ENCODE peak calls at places on chromosome 22, in ten cellular contexts. One of them, this sample, is unnamed. For H3K4me1, the result is how much of the 10 kb centered on the place peaks cover.

GRCh38 chr22:42132457-42132856 is 1.8 kb upstream of the CYP2D6 start:
- DNase-seq in H1: no peak
- DNase-seq in mammary epithelial cell: no peak
- DNase-seq in PC-3: no peak
- DNase-seq in naive thymus-derived CD4-positive, alpha-beta T cell: no peak
- DNase-seq in upper lobe of right lung: no peak
- DNase-seq in lung: no peak
- DNase-seq in CD4-positive, CD25-positive, alpha-beta regulatory T cell: no peak
- DNase-seq in mesendoderm: no peak
- DNase-seq in spleen: no peak
- DNase-seq in this sample: no peak

GRCh38 chr22:32720924-32721323 is 80.6 kb upstream of the TIMP3 start:
- DNase-seq in H1: no peak
- DNase-seq in mammary epithelial cell: no peak
- DNase-seq in PC-3: no peak
- DNase-seq in naive thymus-derived CD4-positive, alpha-beta T cell: no peak
- DNase-seq in upper lobe of right lung: no peak
- DNase-seq in lung: no peak
- DNase-seq in CD4-positive, CD25-positive, alpha-beta regulatory T cell: no peak
- DNase-seq in mesendoderm: peak
- DNase-seq in spleen: no peak
- DNase-seq in this sample: no peak

GRCh38 chr22:37197451-37198289 is 9.6 kb upstream of the C1QTNF6 start:
- DNase-seq in H1: no peak
- DNase-seq in mammary epithelial cell: peak
- DNase-seq in PC-3: peak
- DNase-seq in naive thymus-derived CD4-positive, alpha-beta T cell: no peak
- DNase-seq in upper lobe of right lung: peak
- DNase-seq in lung: peak
- DNase-seq in CD4-positive, CD25-positive, alpha-beta regulatory T cell: no peak
- DNase-seq in mesendoderm: peak
- DNase-seq in spleen: peak
- DNase-seq in this sample: peak

GRCh38 chr22:45511847-45512261 is 9.2 kb downstream of the FBLN1 start:
- DNase-seq in H1: no peak
- DNase-seq in mammary epithelial cell: no peak
- DNase-seq in PC-3: no peak
- DNase-seq in naive thymus-derived CD4-positive, alpha-beta T cell: no peak
- DNase-seq in upper lobe of right lung: no peak
- DNase-seq in lung: no peak
- DNase-seq in CD4-positive, CD25-positive, alpha-beta regulatory T cell: no peak
- DNase-seq in mesendoderm: no peak
- DNase-seq in spleen: no peak
- DNase-seq in this sample: peak

GRCh38 chr22:47966316-47966715 is 1203.9 kb downstream of the TBC1D22A start:
- DNase-seq in H1: no peak
- DNase-seq in mammary epithelial cell: no peak
- DNase-seq in PC-3: no peak
- DNase-seq in naive thymus-derived CD4-positive, alpha-beta T cell: no peak
- DNase-seq in upper lobe of right lung: no peak
- DNase-seq in lung: no peak
- DNase-seq in CD4-positive, CD25-positive, alpha-beta regulatory T cell: no peak
- DNase-seq in mesendoderm: no peak
- DNase-seq in spleen: no peak
- DNase-seq in this sample: no peak

GRCh38 chr22:22086501-22087158 is 104.0 kb upstream of the TOP3B start:
- DNase-seq in H1: no peak
- DNase-seq in mammary epithelial cell: no peak
- DNase-seq in PC-3: no peak
- DNase-seq in naive thymus-derived CD4-positive, alpha-beta T cell: no peak
- DNase-seq in upper lobe of right lung: no peak
- DNase-seq in lung: no peak
- DNase-seq in CD4-positive, CD25-positive, alpha-beta regulatory T cell: no peak
- DNase-seq in mesendoderm: no peak
- DNase-seq in spleen: no peak
- DNase-seq in this sample: peak

GRCh38 chr22:41713004-41713403 is 13.7 kb downstream of the MEI1 start:
- DNase-seq in H1: no peak
- DNase-seq in mammary epithelial cell: no peak
- DNase-seq in PC-3: peak
- DNase-seq in naive thymus-derived CD4-positive, alpha-beta T cell: no peak
- DNase-seq in upper lobe of right lung: no peak
- DNase-seq in lung: no peak
- DNase-seq in CD4-positive, CD25-positive, alpha-beta regulatory T cell: no peak
- DNase-seq in mesendoderm: no peak
- DNase-seq in spleen: no peak
- DNase-seq in this sample: no peak

GRCh38 chr22:31120230-31120629 is 2.5 kb upstream of the INPP5J start:
- DNase-seq in H1: no peak
- DNase-seq in mammary epithelial cell: no peak
- DNase-seq in PC-3: no peak
- DNase-seq in naive thymus-derived CD4-positive, alpha-beta T cell: no peak
- DNase-seq in upper lobe of right lung: no peak
- DNase-seq in lung: no peak
- DNase-seq in CD4-positive, CD25-positive, alpha-beta regulatory T cell: no peak
- DNase-seq in mesendoderm: no peak
- DNase-seq in spleen: peak
- DNase-seq in this sample: peak

GRCh38 chr22:21041937-21042336 is 3.8 kb upstream of the LRRC74B start:
- DNase-seq in H1: no peak
- DNase-seq in mammary epithelial cell: peak
- DNase-seq in PC-3: peak
- DNase-seq in naive thymus-derived CD4-positive, alpha-beta T cell: no peak
- DNase-seq in upper lobe of right lung: no peak
- DNase-seq in lung: no peak
- DNase-seq in CD4-positive, CD25-positive, alpha-beta regulatory T cell: no peak
- DNase-seq in mesendoderm: no peak
- DNase-seq in spleen: no peak
- DNase-seq in this sample: no peak

GRCh38 chr22:44272330-44272729 is 40.4 kb downstream of the SHISAL1 start:
- DNase-seq in H1: no peak
- DNase-seq in mammary epithelial cell: no peak
- DNase-seq in PC-3: no peak
- DNase-seq in naive thymus-derived CD4-positive, alpha-beta T cell: no peak
- DNase-seq in upper lobe of right lung: peak
- DNase-seq in lung: no peak
- DNase-seq in CD4-positive, CD25-positive, alpha-beta regulatory T cell: no peak
- DNase-seq in mesendoderm: no peak
- DNase-seq in spleen: peak
- DNase-seq in this sample: no peak

GRCh38 chr22:47053865-47054185 is 291.4 kb downstream of the TBC1D22A start:
- DNase-seq in H1: no peak
- DNase-seq in mammary epithelial cell: no peak
- DNase-seq in PC-3: peak
- DNase-seq in naive thymus-derived CD4-positive, alpha-beta T cell: no peak
- DNase-seq in upper lobe of right lung: no peak
- DNase-seq in lung: no peak
- DNase-seq in CD4-positive, CD25-positive, alpha-beta regulatory T cell: no peak
- DNase-seq in mesendoderm: no peak
- DNase-seq in spleen: peak
- DNase-seq in this sample: peak

GRCh38 chr22:49992921-49993648 is 19.5 kb downstream of the IL17REL start:
- DNase-seq in H1: peak
- DNase-seq in mammary epithelial cell: peak
- DNase-seq in PC-3: peak
- DNase-seq in naive thymus-derived CD4-positive, alpha-beta T cell: peak
- DNase-seq in upper lobe of right lung: peak
- DNase-seq in lung: no peak
- DNase-seq in CD4-positive, CD25-positive, alpha-beta regulatory T cell: no peak
- DNase-seq in mesendoderm: peak
- DNase-seq in spleen: peak
- DNase-seq in this sample: peak

DNA sequence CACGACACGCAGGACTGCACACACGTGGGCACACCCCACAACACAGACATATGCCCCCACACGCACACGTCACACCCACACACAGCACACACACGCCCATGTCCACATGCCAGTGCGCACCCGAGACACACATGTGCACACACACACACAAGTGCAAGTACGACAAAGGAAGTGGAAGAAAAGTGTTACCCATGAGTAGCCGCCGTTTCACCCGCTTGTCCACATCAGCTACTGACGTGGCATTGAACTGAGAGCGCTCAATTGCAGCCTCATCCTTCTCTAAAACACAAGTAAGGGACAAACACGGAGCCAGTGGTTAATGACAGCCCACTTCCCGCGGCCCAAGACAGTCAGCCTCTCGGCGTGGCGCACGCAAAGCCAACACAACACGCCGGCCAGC is 68.4 kb upstream of the TTLL12 start:
- DNase-seq in H1: no peak
- DNase-seq in mammary epithelial cell: no peak
- DNase-seq in PC-3: no peak
- DNase-seq in naive thymus-derived CD4-positive, alpha-beta T cell: no peak
- DNase-seq in upper lobe of right lung: no peak
- DNase-seq in lung: no peak
- DNase-seq in CD4-positive, CD25-positive, alpha-beta regulatory T cell: no peak
- DNase-seq in mesendoderm: no peak
- DNase-seq in spleen: no peak
- DNase-seq in this sample: no peak
- H3K4me1 ChIP-seq in H1: under half
- H3K4me1 ChIP-seq in mammary epithelial cell: under half
- H3K4me1 ChIP-seq in PC-3: under half
- H3K4me1 ChIP-seq in naive thymus-derived CD4-positive, alpha-beta T cell: under half
- H3K4me1 ChIP-seq in upper lobe of right lung: under half
- H3K4me1 ChIP-seq in lung: under half
- H3K4me1 ChIP-seq in CD4-positive, CD25-positive, alpha-beta regulatory T cell: under half
- H3K4me1 ChIP-seq in mesendoderm: under half
- H3K4me1 ChIP-seq in spleen: under half
- H3K4me1 ChIP-seq in this sample: under half

DNA sequence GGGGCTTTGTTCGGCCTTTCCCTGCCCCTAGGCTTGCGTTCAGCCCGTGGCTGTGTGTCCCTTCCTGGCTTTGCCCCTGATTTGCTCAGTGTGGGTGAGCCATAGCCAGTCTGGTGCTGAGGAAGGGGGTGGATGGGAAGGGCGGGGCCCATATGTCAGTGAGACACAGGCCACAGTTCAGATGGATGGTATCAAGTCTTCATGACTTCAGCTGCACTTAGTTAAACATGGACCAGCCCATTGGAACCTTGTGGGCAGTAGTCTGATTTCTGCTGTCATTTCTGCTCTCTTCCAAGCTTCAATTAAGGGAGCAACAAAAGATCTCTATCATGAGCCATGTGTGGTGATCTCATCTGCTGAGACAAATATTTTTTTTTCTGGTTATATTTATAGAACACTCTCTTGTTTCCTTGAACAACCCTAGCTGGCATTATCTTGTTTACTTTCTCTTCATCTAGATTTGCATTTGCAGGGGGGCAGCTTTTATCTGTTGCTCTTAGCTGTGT is 21.6 kb upstream of the PEX26 start:
- DNase-seq in H1: no peak
- DNase-seq in mammary epithelial cell: peak
- DNase-seq in PC-3: peak
- DNase-seq in naive thymus-derived CD4-positive, alpha-beta T cell: no peak
- DNase-seq in upper lobe of right lung: peak
- DNase-seq in lung: no peak
- DNase-seq in CD4-positive, CD25-positive, alpha-beta regulatory T cell: no peak
- DNase-seq in mesendoderm: no peak
- DNase-seq in spleen: peak
- DNase-seq in this sample: no peak
- H3K27ac ChIP-seq in H1: no peak
- H3K27ac ChIP-seq in mammary epithelial cell: peak
- H3K27ac ChIP-seq in PC-3: peak
- H3K27ac ChIP-seq in naive thymus-derived CD4-positive, alpha-beta T cell: no peak
- H3K27ac ChIP-seq in upper lobe of right lung: peak
- H3K27ac ChIP-seq in lung: peak
- H3K27ac ChIP-seq in CD4-positive, CD25-positive, alpha-beta regulatory T cell: no peak
- H3K27ac ChIP-seq in mesendoderm: no peak
- H3K27ac ChIP-seq in spleen: peak
- H3K27ac ChIP-seq in this sample: peak

DNA sequence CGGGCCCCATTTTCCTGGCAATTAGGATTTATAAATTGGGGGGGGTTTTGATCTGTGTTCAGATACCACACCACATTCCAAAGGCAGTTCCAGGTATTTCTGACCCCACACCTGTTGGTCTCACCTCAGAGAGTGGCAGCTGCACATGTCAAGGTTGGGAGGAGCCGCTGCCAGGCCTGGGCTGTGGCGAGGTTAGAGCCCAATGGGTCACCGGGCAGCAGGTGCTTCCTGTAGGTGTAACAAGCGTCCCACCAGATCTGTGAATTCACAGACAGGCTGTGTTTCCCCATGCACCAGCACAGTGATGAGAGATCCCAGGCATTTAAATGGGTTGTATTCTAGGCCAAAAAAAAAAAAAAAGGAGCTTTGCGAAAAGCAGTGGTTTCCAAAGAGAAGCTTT is 58.6 kb downstream of the CABIN1 start:
- DNase-seq in H1: no peak
- DNase-seq in mammary epithelial cell: no peak
- DNase-seq in PC-3: no peak
- DNase-seq in naive thymus-derived CD4-positive, alpha-beta T cell: no peak
- DNase-seq in upper lobe of right lung: peak
- DNase-seq in lung: no peak
- DNase-seq in CD4-positive, CD25-positive, alpha-beta regulatory T cell: no peak
- DNase-seq in mesendoderm: no peak
- DNase-seq in spleen: no peak
- DNase-seq in this sample: no peak
- H3K4me1 ChIP-seq in H1: under half
- H3K4me1 ChIP-seq in mammary epithelial cell: under half
- H3K4me1 ChIP-seq in PC-3: under half
- H3K4me1 ChIP-seq in naive thymus-derived CD4-positive, alpha-beta T cell: under half
- H3K4me1 ChIP-seq in upper lobe of right lung: under half
- H3K4me1 ChIP-seq in lung: under half
- H3K4me1 ChIP-seq in CD4-positive, CD25-positive, alpha-beta regulatory T cell: under half
- H3K4me1 ChIP-seq in mesendoderm: under half
- H3K4me1 ChIP-seq in spleen: under half
- H3K4me1 ChIP-seq in this sample: under half

GRCh38 chr22:17370766-17371181 is 1.5 kb downstream of the CECR2 start:
- DNase-seq in H1: no peak
- DNase-seq in mammary epithelial cell: no peak
- DNase-seq in PC-3: no peak
- DNase-seq in naive thymus-derived CD4-positive, alpha-beta T cell: no peak
- DNase-seq in upper lobe of right lung: no peak
- DNase-seq in lung: no peak
- DNase-seq in CD4-positive, CD25-positive, alpha-beta regulatory T cell: no peak
- DNase-seq in mesendoderm: no peak
- DNase-seq in spleen: no peak
- DNase-seq in this sample: no peak
- H3K27ac ChIP-seq in H1: peak
- H3K27ac ChIP-seq in mammary epithelial cell: no peak
- H3K27ac ChIP-seq in PC-3: no peak
- H3K27ac ChIP-seq in naive thymus-derived CD4-positive, alpha-beta T cell: no peak
- H3K27ac ChIP-seq in upper lobe of right lung: no peak
- H3K27ac ChIP-seq in lung: peak
- H3K27ac ChIP-seq in CD4-positive, CD25-positive, alpha-beta regulatory T cell: no peak
- H3K27ac ChIP-seq in mesendoderm: peak
- H3K27ac ChIP-seq in spleen: no peak
- H3K27ac ChIP-seq in this sample: peak

GRCh38 chr22:29801796-29802195 is 34.6 kb downstream of the UQCR10 start:
- DNase-seq in H1: no peak
- DNase-seq in mammary epithelial cell: no peak
- DNase-seq in PC-3: no peak
- DNase-seq in naive thymus-derived CD4-positive, alpha-beta T cell: no peak
- DNase-seq in upper lobe of right lung: no peak
- DNase-seq in lung: no peak
- DNase-seq in CD4-positive, CD25-positive, alpha-beta regulatory T cell: no peak
- DNase-seq in mesendoderm: no peak
- DNase-seq in spleen: no peak
- DNase-seq in this sample: no peak
- H3K4me1 ChIP-seq in H1: under half
- H3K4me1 ChIP-seq in mammary epithelial cell: under half
- H3K4me1 ChIP-seq in PC-3: under half
- H3K4me1 ChIP-seq in naive thymus-derived CD4-positive, alpha-beta T cell: under half
- H3K4me1 ChIP-seq in upper lobe of right lung: under half
- H3K4me1 ChIP-seq in lung: under half
- H3K4me1 ChIP-seq in CD4-positive, CD25-positive, alpha-beta regulatory T cell: under half
- H3K4me1 ChIP-seq in mesendoderm: under half
- H3K4me1 ChIP-seq in spleen: under half
- H3K4me1 ChIP-seq in this sample: under half

This sample was measured in right cardiac atrium.